ENCODE peak calls at places on chromosomes 13 and 19, in seven cellular contexts. I is PC-9, B is mammary epithelial cell, H is PC-3, C is HCT116, O is osteoblast, F is neuronal stem cell. V is an unnamed sample.

GRCh38 chr13:35475131-35475959 is 1.1 kb downstream of the MAB21L1 start:
- DNase-seq in I (no peak), B (peak; percentile 17), H (no peak), C (no peak), O (peak; percentile 91), F (peak; percentile 61), V (no peak)

GRCh38 chr13:54210397-54211050 is 1181.9 kb downstream of the OLFM4 start:
- DNase-seq in I (peak; percentile 96), B (peak; percentile 24), H (peak; percentile 73), C (no peak), O (no peak), F (no peak), V (peak; percentile 30)

GRCh38 chr19:35006342-35006998 is 6.3 kb downstream of the GRAMD1A start:
- DNase-seq in I (peak; percentile 99), B (no peak), H (peak; percentile 93), C (no peak), O (peak; percentile 97), F (no peak), V (no peak)

GRCh38 chr13:89382986-89383385 is 1711.8 kb downstream of the SLITRK5 start:
- DNase-seq in I (no peak), B (no peak), H (no peak), C (no peak), O (no peak), F (no peak), V (no peak)

GRCh38 chr13:29743229-29743786 is 107.1 kb downstream of the UBL3 start:
- DNase-seq in I (no peak), B (no peak), H (no peak), C (no peak), O (no peak), F (no peak), V (no peak)

GRCh38 chr19:50401505-50402450 is 17.0 kb upstream of the SPIB start:
- DNase-seq in I (no peak), B (no peak), H (no peak), C (no peak), O (peak; percentile 86), F (no peak), V (no peak)

GRCh38 chr13:48412881-48413351 is at the start of gene LPAR6:
- DNase-seq in I (no peak), B (peak; percentile 62), H (peak; percentile 69), C (no peak), O (peak; percentile 45), F (no peak), V (no peak)

GRCh38 chr19:44071824-44072542 is at the start of gene ZNF284:
- DNase-seq in I (peak; percentile 88), B (peak; percentile 87), H (peak; percentile 83), C (no peak), O (peak; percentile 96), F (peak; percentile 81), V (peak; percentile 41)

GRCh38 chr13:23159205-23159586 is 21.6 kb upstream of the SGCG start:
- DNase-seq in I (no peak), B (no peak), H (peak; percentile 31), C (no peak), O (peak; percentile 83), F (peak; percentile 68), V (no peak)

GRCh38 chr13:35592457-35592856 is 116.0 kb upstream of the MAB21L1 start:
- DNase-seq in I (no peak), B (no peak), H (no peak), C (no peak), O (peak; percentile 43), F (no peak), V (no peak)

GRCh38 chr13:99075268-99076191 is 97.7 kb upstream of the DOCK9 start:
- DNase-seq in I (no peak), B (no peak), H (no peak), C (no peak), O (no peak), F (no peak), V (no peak)

GRCh38 chr19:17869114-17869608 is 2.6 kb upstream of the SLC5A5 start:
- DNase-seq in I (no peak), B (no peak), H (no peak), C (no peak), O (peak; percentile 14), F (no peak), V (no peak)

GRCh38 chr13:104315606-104316005 is 1249.4 kb upstream of the SLC10A2 start:
- DNase-seq in I (peak; percentile 85), B (peak; percentile 84), H (peak; percentile 88), C (peak; percentile 3), O (peak; percentile 31), F (no peak), V (peak; percentile 55)

GRCh38 chr13:41543664-41544300 is 86.4 kb downstream of the RGCC start:
- DNase-seq in I (no peak), B (no peak), H (no peak), C (no peak), O (no peak), F (no peak), V (no peak)

GRCh38 chr13:21242236-21242635 is 65.8 kb downstream of the MRPL57 start:
- DNase-seq in I (no peak), B (no peak), H (no peak), C (peak; percentile 8), O (no peak), F (peak; percentile 18), V (no peak)

GRCh38 chr19:1767464-1767933 is 14.2 kb downstream of the ONECUT3 start:
- DNase-seq in I (no peak), B (no peak), H (peak; percentile 41), C (no peak), O (peak; percentile 99), F (peak; percentile 61), V (no peak)

GRCh38 chr13:95710313-95710712 is 33.4 kb downstream of the DNAJC3 start:
- DNase-seq in I (no peak), B (peak; percentile 67), H (peak; percentile 50), C (no peak), O (no peak), F (no peak), V (peak; percentile 11)

GRCh38 chr13:50707533-50708096 is 135.9 kb downstream of the DLEU7 start:
- DNase-seq in I (no peak), B (no peak), H (no peak), C (no peak), O (no peak), F (no peak), V (no peak)

GRCh38 chr13:25699056-25699455 is 327.3 kb downstream of the ATP8A2 start:
- DNase-seq in I (no peak), B (no peak), H (no peak), C (no peak), O (no peak), F (no peak), V (no peak)

GRCh38 chr19:7799640-7800355 is 30.2 kb upstream of the EVI5L start:
- DNase-seq in I (peak; percentile 65), B (peak; percentile 56), H (peak; percentile 94), C (peak; percentile 76), O (peak; percentile 88), F (peak; percentile 79), V (no peak)

GRCh38 chr19:13086341-13086740 is 16.3 kb downstream of the LYL1 start:
- DNase-seq in I (no peak), B (no peak), H (no peak), C (no peak), O (no peak), F (no peak), V (no peak)

GRCh38 chr13:71864981-71865857 is 1.8 kb downstream of the DACH1 start:
- DNase-seq in I (no peak), B (peak; percentile 1), H (no peak), C (no peak), O (peak; percentile 69), F (no peak), V (no peak)

GRCh38 chr19:50258918-50259372 is 55.5 kb downstream of the MYH14 start:
- DNase-seq in I (no peak), B (no peak), H (peak; percentile 21), C (no peak), O (peak; percentile 73), F (no peak), V (no peak)

GRCh38 chr19:10111405-10111811 is at the start of gene P2RY11:
- DNase-seq in I (no peak), B (no peak), H (no peak), C (no peak), O (peak; percentile 56), F (no peak), V (no peak)

GRCh38 chr13:107964356-107964755 is 251.0 kb downstream of the LIG4 start:
- DNase-seq in I (no peak), B (no peak), H (no peak), C (no peak), O (no peak), F (no peak), V (no peak)

GRCh38 chr13:95485045-95485517 is 67.4 kb upstream of the CLDN10 start:
- DNase-seq in I (no peak), B (peak; percentile 45), H (peak; percentile 27), C (no peak), O (peak; percentile 41), F (no peak), V (no peak)

GRCh38 chr13:45654633-45655349 is 39.3 kb upstream of the ERICH6B start:
- DNase-seq in I (no peak), B (no peak), H (no peak), C (no peak), O (no peak), F (no peak), V (no peak)
- H3K36me3 ChIP-seq in I (no peaks in the 10 kb centered on the region), B (no peaks in the 10 kb centered on the region), H (no peaks in the 10 kb centered on the region), C (no peaks in the 10 kb centered on the region), O (no peaks in the 10 kb centered on the region), F (no peaks in the 10 kb centered on the region), V (no peaks in the 10 kb centered on the region)

GRCh38 chr19:30224689-30225606 is 147.2 kb upstream of the ZNF536 start:
- DNase-seq in I (no peak), B (no peak), H (no peak), C (no peak), O (peak; percentile 86), F (no peak), V (no peak)
- H3K4me3 ChIP-seq in I (no peak overlapping the region), B (no peak overlapping the region), H (peak overlapping the region; percentile 21), C (no peak overlapping the region), O (no peak overlapping the region), F (peak overlapping the region; percentile 74), V (no peak overlapping the region)

GRCh38 chr19:39603825-39604224 is 1.5 kb downstream of the LGALS13 start:
- DNase-seq in I (no peak), B (no peak), H (no peak), C (no peak), O (no peak), F (no peak), V (no peak)

GRCh38 chr19:39607021-39607420 is 4.7 kb downstream of the LGALS13 start:
- DNase-seq in I (no peak), B (no peak), H (no peak), C (no peak), O (no peak), F (no peak), V (no peak)

GRCh38 chr19:39599116-39599515 is 3.2 kb upstream of the LGALS13 start:
- DNase-seq in I (no peak), B (peak; percentile 23), H (peak; percentile 24), C (no peak), O (no peak), F (peak; percentile 53), V (no peak)

GRCh38 chr19:39596911-39597310 is 5.4 kb upstream of the LGALS13 start:
- DNase-seq in I (no peak), B (no peak), H (peak; percentile 34), C (no peak), O (no peak), F (no peak), V (no peak)

GRCh38 chr19:39602224-39602623 is at the start of gene LGALS13:
- DNase-seq in I (no peak), B (no peak), H (no peak), C (no peak), O (no peak), F (no peak), V (no peak)
- H3K4me2 ChIP-seq in I (no peak within 1 kb of the TSS), B (no peak within 1 kb of the TSS), H (no peak within 1 kb of the TSS), C (no peak within 1 kb of the TSS), O (no peak within 1 kb of the TSS), F (no peak within 1 kb of the TSS), V (no peak within 1 kb of the TSS)

GRCh38 chr13:112859128-112859816 is 109.7 kb upstream of the MCF2L start:
- DNase-seq in I (no peak), B (no peak), H (no peak), C (no peak), O (no peak), F (no peak), V (no peak)
- H3K36me3 ChIP-seq in I (peaks cover 32% of the 10 kb centered on the region), B (peaks cover 11% of the 10 kb centered on the region), H (no peaks in the 10 kb centered on the region), C (peaks cover 3% of the 10 kb centered on the region), O (peaks cover 6% of the 10 kb centered on the region), F (peaks cover 43% of the 10 kb centered on the region), V (peaks cover 17% of the 10 kb centered on the region)